ENCODE peak calls at places on chromosomes 5 and 9, in six cellular contexts. S is H9, O is mesenchymal stem cell, A is neuronal stem cell, Z is mesendoderm, U is H1. Q is an unnamed sample.

GRCh38 chr5:142023836-142024235 is 11.0 kb upstream of the GNPDA1 start:
- DNase-seq in S (no peak), O (no peak), A (no peak), Z (no peak), U (no peak), Q (no peak)

GRCh38 chr9:33350310-33350709 is 52.1 kb downstream of the AQP7 start:
- DNase-seq in S (no peak), O (peak; percentile 91), A (no peak), Z (peak; percentile 5), U (no peak), Q (peak; percentile 95)

GRCh38 chr9:98860871-98861293 is 53.4 kb downstream of the GALNT12 start:
- DNase-seq in S (no peak), O (peak; percentile 88), A (peak; percentile 18), Z (peak; percentile 67), U (no peak), Q (peak; percentile 95)

GRCh38 chr9:133609311-133610098 is at the start of gene FAM163B:
- DNase-seq in S (peak; percentile 72), O (peak; percentile 58), A (peak; percentile 81), Z (peak; percentile 67), U (peak; percentile 93), Q (peak; percentile 22)

GRCh38 chr5:132834057-132834456 is 3.6 kb upstream of the SHROOM1 start:
- DNase-seq in S (no peak), O (no peak), A (no peak), Z (no peak), U (no peak), Q (no peak)

GRCh38 chr5:136726506-136726905 is 361.2 kb upstream of the TRPC7 start:
- DNase-seq in S (no peak), O (no peak), A (no peak), Z (no peak), U (no peak), Q (no peak)

GRCh38 chr5:73763300-73764032 is 137.5 kb downstream of the ARHGEF28 start:
- DNase-seq in S (no peak), O (peak; percentile 24), A (no peak), Z (no peak), U (no peak), Q (no peak)

GRCh38 chr9:127877566-127877998 is at the start of gene AK1:
- DNase-seq in S (peak; percentile 65), O (peak; percentile 74), A (peak; percentile 41), Z (peak; percentile 59), U (peak; percentile 84), Q (peak; percentile 37)

GRCh38 chr5:157756122-157756521 is 12.6 kb downstream of the LSM11 start:
- DNase-seq in S (no peak), O (no peak), A (no peak), Z (no peak), U (no peak), Q (no peak)

GRCh38 chr5:176658007-176658599 is 10.8 kb downstream of the TSPAN17 start:
- DNase-seq in S (peak; percentile 84), O (peak; percentile 72), A (peak; percentile 48), Z (peak; percentile 88), U (peak; percentile 83), Q (peak; percentile 62)

GRCh38 chr9:129719135-129719534 is 33.7 kb downstream of the PTGES start:
- DNase-seq in S (peak; percentile 77), O (no peak), A (no peak), Z (peak; percentile 39), U (peak; percentile 88), Q (no peak)

GRCh38 chr9:129718647-129719046 is 34.2 kb downstream of the PTGES start:
- DNase-seq in S (no peak), O (no peak), A (no peak), Z (no peak), U (no peak), Q (no peak)

GRCh38 chr9:129716091-129716490 is 36.8 kb downstream of the PTGES start:
- DNase-seq in S (no peak), O (no peak), A (no peak), Z (no peak), U (no peak), Q (peak; percentile 51)

GRCh38 chr9:129720181-129720864 is 32.5 kb downstream of the PTGES start:
- DNase-seq in S (peak; percentile 86), O (no peak), A (no peak), Z (peak; percentile 71), U (peak; percentile 84), Q (no peak)

DNA sequence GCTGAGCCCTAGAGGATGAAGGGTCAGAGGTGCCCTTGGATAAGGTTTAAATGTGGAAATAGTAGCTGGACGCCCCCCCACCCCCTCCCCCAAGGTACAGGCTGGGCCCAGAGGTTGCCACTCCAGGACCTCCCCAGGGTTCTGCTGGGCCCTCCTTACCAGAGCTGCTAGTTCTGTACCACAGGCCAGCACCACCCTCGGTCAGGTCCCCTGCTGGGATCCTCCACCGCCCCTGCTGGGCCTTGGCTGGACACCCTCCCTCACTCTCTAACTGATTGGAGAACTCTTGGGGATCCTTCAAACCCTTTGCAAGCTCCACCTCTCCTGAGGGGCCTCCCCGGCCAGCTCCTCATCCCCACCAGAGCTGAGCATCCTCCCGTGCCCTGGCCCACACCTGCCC is 34.9 kb downstream of the PTGES start:
- DNase-seq in S (no peak), O (no peak), A (no peak), Z (no peak), U (no peak), Q (no peak)
- H3K27ac ChIP-seq in S (no peak overlapping the region), O (no peak overlapping the region), A (no peak overlapping the region), Z (no peak overlapping the region), U (no peak overlapping the region), Q (no peak overlapping the region)

DNA sequence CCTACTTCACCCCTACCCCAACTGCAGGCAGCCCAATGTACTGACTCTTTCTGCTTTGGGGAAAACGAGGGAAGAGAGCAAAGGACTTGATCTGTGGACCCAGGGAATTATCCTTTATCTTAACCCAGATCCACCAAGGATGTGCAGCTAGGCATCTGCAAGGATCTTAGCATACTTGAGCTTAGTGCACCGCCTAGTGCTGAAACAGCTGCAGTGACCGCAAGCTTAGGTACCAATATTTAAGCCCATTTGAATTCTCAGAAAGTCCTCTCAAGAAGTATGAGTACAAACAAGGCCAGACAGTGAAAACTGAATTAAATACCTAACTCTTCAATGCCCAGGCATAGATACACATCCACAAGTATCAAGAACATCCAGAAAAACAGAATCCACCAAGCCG is 576.7 kb upstream of the ADAMTS16 start:
- DNase-seq in S (peak; percentile 59), O (no peak), A (peak; percentile 29), Z (peak; percentile 80), U (peak; percentile 49), Q (no peak)
- H2BK15ac ChIP-seq in S (no peak overlapping the region), O (no peak overlapping the region), A (no peak overlapping the region), Z (no peak overlapping the region), U (no peak overlapping the region), Q (no peak overlapping the region)

DNA sequence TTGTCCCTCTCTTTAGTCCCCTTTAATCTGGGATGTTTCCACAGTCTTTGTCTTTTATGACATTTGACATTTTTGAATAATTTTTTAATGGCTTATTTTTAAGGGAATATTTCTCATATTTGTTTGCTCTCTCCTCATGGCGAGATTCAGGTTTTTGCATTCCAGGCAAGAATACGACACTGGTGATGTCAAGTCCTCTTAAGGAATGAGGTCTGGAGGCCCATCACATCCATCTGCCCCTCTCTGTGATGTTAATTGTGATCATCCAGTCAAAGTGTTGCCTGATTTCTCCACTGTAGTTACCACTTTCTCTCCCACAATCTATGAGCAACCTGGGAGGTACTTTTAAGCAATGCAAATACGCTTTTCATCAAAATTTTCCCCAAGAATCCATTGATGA is 193.2 kb downstream of the MAST4 start:
- DNase-seq in S (no peak), O (no peak), A (no peak), Z (peak; percentile 14), U (no peak), Q (no peak)
- H3K27ac ChIP-seq in S (no peak overlapping the region), O (no peak overlapping the region), A (no peak overlapping the region), Z (no peak overlapping the region), U (no peak overlapping the region), Q (no peak overlapping the region)

DNA sequence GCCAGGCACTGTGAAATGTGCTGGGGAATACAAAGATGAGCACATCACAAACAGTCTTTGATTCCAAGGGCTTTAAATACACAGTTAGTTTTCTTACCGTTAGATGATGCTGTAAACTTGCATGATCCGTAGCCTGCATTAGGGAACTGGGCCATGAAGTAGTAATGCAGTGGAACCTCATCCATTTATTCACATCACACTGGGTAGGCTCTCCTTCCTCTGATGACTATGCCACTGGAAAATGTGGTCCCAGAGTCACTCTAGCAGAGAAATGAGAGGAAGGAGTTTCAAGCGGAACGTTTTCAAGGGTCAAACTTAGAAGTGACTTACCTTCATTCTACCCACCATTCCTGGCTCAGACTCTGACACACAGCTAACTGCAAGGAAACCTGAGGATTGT is 26.4 kb downstream of the ZFAND5 start:
- DNase-seq in S (no peak), O (no peak), A (no peak), Z (no peak), U (no peak), Q (no peak)
- H2BK15ac ChIP-seq in S (no peak overlapping the region), O (no peak overlapping the region), A (no peak overlapping the region), Z (no peak overlapping the region), U (no peak overlapping the region), Q (no peak overlapping the region)

DNA sequence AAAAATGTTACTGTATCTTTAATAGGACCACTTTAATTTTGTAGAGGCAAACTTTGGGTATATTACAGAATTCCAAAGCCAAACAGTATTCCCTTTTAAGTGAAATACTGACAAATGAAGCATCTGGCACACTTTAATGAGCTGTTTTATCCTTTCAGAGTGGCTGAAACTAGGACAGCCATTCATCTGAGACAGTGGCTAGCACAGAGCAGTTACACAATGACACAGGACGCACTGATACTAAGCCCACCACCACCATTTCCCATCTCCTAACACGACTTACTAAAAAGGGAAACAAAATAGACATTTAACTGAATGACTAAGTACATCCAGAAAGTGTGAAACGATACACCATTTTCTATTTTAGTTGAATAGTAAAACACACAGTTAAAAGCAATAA is 120.4 kb upstream of the RETREG1 start:
- DNase-seq in S (no peak), O (no peak), A (no peak), Z (peak; percentile 35), U (no peak), Q (no peak)
- H3K27ac ChIP-seq in S (no peak overlapping the region), O (no peak overlapping the region), A (peak overlapping the region; percentile 26), Z (peak overlapping the region; percentile 43), U (no peak overlapping the region), Q (peak overlapping the region; percentile 68)

Q was measured in IMR-90.